ENCODE peak calls at places on chromosomes 1 and 21, in ten cellular contexts. T is stimulated activated CD4-positive, alpha-beta T cell treated with anti-CD3 and anti-CD28 coated beads, TNF-alpha, amount 100 ng/mL, for 24 hours; Z is uterus; Y is LHCN-M2; U is activated naive CD4-positive, alpha-beta T cell treated with anti-CD3 and anti-CD28 coated beads, Interleukin-2, amount 50 U/mL, for 16 hours; F is EL; S is stimulated activated CD8-positive, alpha-beta memory T cell treated with anti-CD3 and anti-CD28 coated beads, Interleukin-4, amount 100 ng/mL, for 1 hour; Q is CD4-positive, CD25-positive, alpha-beta regulatory T cell; G is WTC11; L is psoas muscle. M is an unnamed sample.

GRCh38 chr1:2878591-2878990 is 77.1 kb upstream of the TTC34 start:
- DNase-seq in F (no peak), L (no peak), S (no peak), G (no peak), Z (no peak), Q (no peak), U (no peak), T (no peak), Y (no peak), M (no peak)

GRCh38 chr1:55374801-55375616 is 159.8 kb upstream of the USP24 start:
- DNase-seq in S (no peak), F (peak), T (no peak), Y (peak), U (no peak), G (no peak), L (peak), Z (peak), Q (no peak), M (no peak)

GRCh38 chr21:28392436-28392835 is 600.2 kb downstream of the LTN1 start:
- DNase-seq in T (no peak), Q (no peak), S (no peak), Z (no peak), Y (no peak), G (no peak), L (no peak), F (no peak), U (no peak), M (no peak)

GRCh38 chr1:199855580-199855979 is 171.9 kb upstream of the NR5A2 start:
- DNase-seq in T (no peak), L (no peak), Q (no peak), U (no peak), Z (no peak), Y (peak), G (no peak), F (peak), S (no peak), M (no peak)

GRCh38 chr1:173122958-173123852 is 72.5 kb upstream of the TNFSF18 start:
- DNase-seq in L (peak), Y (peak), U (no peak), Z (peak), G (peak), F (peak), T (no peak), Q (no peak), S (no peak), M (peak)

GRCh38 chr1:220700591-220701179 is 10.5 kb downstream of the C1orf115 start:
- DNase-seq in Z (no peak), S (no peak), F (no peak), Y (no peak), L (no peak), Q (no peak), G (no peak), T (no peak), U (no peak), M (no peak)

GRCh38 chr1:2611034-2611501 is 21.7 kb downstream of the MMEL1 start:
- DNase-seq in Y (no peak), S (no peak), L (peak), F (peak), Z (no peak), Q (no peak), U (peak), G (peak), T (peak), M (peak)

GRCh38 chr21:31173881-31174555 is 135.7 kb upstream of the KRTAP19-8 start:
- DNase-seq in Q (peak), U (peak), F (peak), T (peak), L (no peak), Z (peak), Y (no peak), G (no peak), S (no peak), M (no peak)

GRCh38 chr1:211345719-211346118 is 19.1 kb downstream of the TRAF5 start:
- DNase-seq in F (no peak), L (no peak), Q (no peak), Z (no peak), T (no peak), G (peak), Y (no peak), U (no peak), S (no peak), M (peak)

GRCh38 chr1:109531826-109532364 is 7.8 kb upstream of the GPR61 start:
- DNase-seq in Q (no peak), F (peak), Z (no peak), Y (no peak), S (no peak), G (no peak), U (no peak), T (no peak), L (no peak), M (no peak)

GRCh38 chr1:228241259-228241658 is 33.4 kb downstream of the OBSCN start:
- DNase-seq in Z (no peak), F (no peak), G (no peak), L (peak), Q (no peak), Y (peak), S (no peak), T (no peak), U (no peak), M (no peak)

GRCh38 chr1:233613252-233614172 is at the start of gene KCNK1:
- DNase-seq in Q (no peak), U (no peak), T (no peak), Z (peak), F (peak), Y (no peak), G (peak), S (no peak), L (peak), M (peak)

GRCh38 chr1:161763522-161764098 is 2.5 kb upstream of the ATF6 start:
- DNase-seq in Q (peak), Z (no peak), F (peak), S (peak), T (no peak), Y (no peak), L (no peak), U (peak), G (no peak), M (no peak)

GRCh38 chr1:92310185-92310597 is 11.3 kb downstream of the RPAP2 start:
- DNase-seq in S (no peak), Z (no peak), Q (peak), Y (peak), F (peak), T (no peak), L (no peak), G (no peak), U (no peak), M (no peak)

GRCh38 chr1:228830185-228830953 is 95.1 kb downstream of the RHOU start:
- DNase-seq in T (no peak), Z (no peak), L (no peak), G (peak), U (no peak), S (no peak), Q (no peak), F (no peak), Y (no peak), M (no peak)

GRCh38 chr1:18637553-18637960 is 6.9 kb downstream of the PAX7 start:
- DNase-seq in Q (no peak), L (no peak), S (no peak), Z (no peak), U (no peak), T (no peak), Y (no peak), G (peak), F (no peak), M (no peak)

GRCh38 chr1:218383051-218383450 is 37.9 kb downstream of the TGFB2 start:
- DNase-seq in L (no peak), U (no peak), T (no peak), Z (no peak), G (no peak), F (peak), Q (no peak), Y (no peak), S (no peak), M (no peak)

GRCh38 chr1:196875935-196876334 is 11.9 kb upstream of the CFHR4 start:
- DNase-seq in Y (no peak), S (no peak), G (no peak), F (no peak), Q (no peak), L (no peak), T (no peak), Z (no peak), U (no peak), M (no peak)

GRCh38 chr1:175600721-175601440 is 142.5 kb downstream of the TNR start:
- DNase-seq in Y (no peak), Q (no peak), Z (no peak), F (no peak), U (no peak), T (no peak), L (no peak), S (no peak), G (no peak), M (no peak)

GRCh38 chr1:20199840-20200239 is 13.5 kb upstream of the PLA2G2C start:
- DNase-seq in F (no peak), Y (no peak), Z (no peak), U (no peak), Q (no peak), S (no peak), T (no peak), L (no peak), G (no peak), M (no peak)

GRCh38 chr21:16243396-16243795 is 513.6 kb downstream of the USP25 start:
- DNase-seq in L (no peak), Y (no peak), F (no peak), Q (no peak), G (no peak), U (no peak), S (no peak), Z (no peak), T (no peak), M (no peak)

GRCh38 chr1:206734499-206735142 is 36.0 kb upstream of the IL19 start:
- DNase-seq in G (peak), Q (peak), U (peak), L (peak), Y (no peak), Z (no peak), S (peak), F (peak), T (peak), M (peak)

GRCh38 chr1:12057382-12057781 is 5.7 kb upstream of the TNFRSF8 start:
- DNase-seq in Z (no peak), S (no peak), Q (no peak), G (no peak), F (no peak), Y (no peak), L (no peak), T (peak), U (no peak), M (no peak)

GRCh38 chr21:38830667-38831525 is 25.2 kb downstream of the ETS2 start:
- DNase-seq in Z (no peak), F (no peak), Q (no peak), T (no peak), U (no peak), L (no peak), S (no peak), G (no peak), Y (no peak), M (no peak)

GRCh38 chr1:183092350-183092749 is 69.1 kb downstream of the LAMC1 start:
- DNase-seq in F (no peak), Z (no peak), G (no peak), T (no peak), Y (no peak), S (no peak), L (no peak), U (no peak), Q (no peak), M (no peak)

GRCh38 chr1:112298558-112298957 is 97.5 kb upstream of the CTTNBP2NL start:
- DNase-seq in Y (peak), U (no peak), G (peak), S (no peak), Z (no peak), Q (peak), L (no peak), F (peak), T (peak), M (peak)

GRCh38 chr1:40530735-40531380 is 579 bp upstream of the ZNF684 start:
- DNase-seq in Q (no peak), Y (no peak), U (no peak), L (no peak), S (no peak), G (no peak), F (no peak), T (no peak), Z (no peak), M (no peak)

GRCh38 chr1:178275083-178275482 is 181.2 kb downstream of the RASAL2 start:
- DNase-seq in T (no peak), Q (no peak), L (no peak), G (no peak), S (no peak), F (peak), U (no peak), Z (no peak), Y (no peak), M (no peak)

GRCh38 chr1:53508991-53509663 is 49.9 kb downstream of the DMRTB1 start:
- DNase-seq in S (no peak), U (no peak), F (peak), G (no peak), L (no peak), Y (no peak), T (no peak), Q (no peak), Z (peak), M (no peak)

M was measured in neuronal stem cell.